ENCODE peak calls at places on chromosomes 1 and 21, in four cellular contexts. Q is prostate gland, P is A549, C is tibial nerve. L is an unnamed sample.

GRCh38 chr1:8013399-8013798 is 12.7 kb downstream of the ERRFI1 start:
- DNase-seq in C (no peak), P (no peak), Q (no peak), L (no peak)

GRCh38 chr1:97066860-97067259 is 345.3 kb downstream of the PTBP2 start:
- DNase-seq in C (no peak), P (no peak), Q (no peak), L (no peak)

GRCh38 chr21:46633561-46633960 is 1.9 kb upstream of the PRMT2 start:
- DNase-seq in Q (no peak), P (no peak), C (no peak), L (no peak)

GRCh38 chr1:2628933-2629626 is 3.7 kb downstream of the MMEL1 start:
- DNase-seq in Q (no peak), C (no peak), P (no peak), L (no peak)

GRCh38 chr1:222240536-222241181 is 307.2 kb downstream of the HHIPL2 start:
- DNase-seq in P (no peak), Q (no peak), C (no peak), L (no peak)

GRCh38 chr1:109404838-109405237 is 7.1 kb upstream of the SORT1 start:
- DNase-seq in Q (no peak), C (no peak), P (no peak), L (no peak)

GRCh38 chr1:49171941-49172593 is 395.4 kb upstream of the BEND5 start:
- DNase-seq in P (no peak), Q (no peak), C (no peak), L (no peak)

GRCh38 chr1:203351037-203351625 is at the start of gene FMOD:
- DNase-seq in P (no peak), C (peak; percentile 48), Q (peak; percentile 55), L (peak; percentile 92)

GRCh38 chr21:25997788-25998611 is 172.6 kb downstream of the APP start:
- DNase-seq in Q (peak; percentile 17), C (no peak), P (no peak), L (no peak)

GRCh38 chr1:45465277-45465676 is 25.7 kb downstream of the TESK2 start:
- DNase-seq in Q (no peak), P (no peak), C (no peak), L (no peak)

GRCh38 chr1:36384542-36385409 is 948 bp downstream of the STK40 start:
- DNase-seq in P (no peak), Q (peak; percentile 74), C (no peak), L (peak; percentile 92)
- TF ChIP-seq POLR2A in P (no peak), Q (peak; percentile 51), C (no peak), L (no peak)

GRCh38 chr1:40305871-40306270 is 11.2 kb downstream of the COL9A2 start:
- DNase-seq in C (no peak), P (no peak), Q (no peak), L (no peak)

GRCh38 chr1:40306296-40306695 is 10.8 kb downstream of the COL9A2 start:
- DNase-seq in Q (peak; percentile 48), C (no peak), P (no peak), L (peak; percentile 70)

GRCh38 chr1:40307186-40307585 is 9.9 kb downstream of the COL9A2 start:
- DNase-seq in P (no peak), C (no peak), Q (no peak), L (peak; percentile 65)

GRCh38 chr1:40303790-40304189 is 13.3 kb downstream of the COL9A2 start:
- DNase-seq in P (no peak), Q (no peak), C (no peak), L (peak; percentile 83)

DNA sequence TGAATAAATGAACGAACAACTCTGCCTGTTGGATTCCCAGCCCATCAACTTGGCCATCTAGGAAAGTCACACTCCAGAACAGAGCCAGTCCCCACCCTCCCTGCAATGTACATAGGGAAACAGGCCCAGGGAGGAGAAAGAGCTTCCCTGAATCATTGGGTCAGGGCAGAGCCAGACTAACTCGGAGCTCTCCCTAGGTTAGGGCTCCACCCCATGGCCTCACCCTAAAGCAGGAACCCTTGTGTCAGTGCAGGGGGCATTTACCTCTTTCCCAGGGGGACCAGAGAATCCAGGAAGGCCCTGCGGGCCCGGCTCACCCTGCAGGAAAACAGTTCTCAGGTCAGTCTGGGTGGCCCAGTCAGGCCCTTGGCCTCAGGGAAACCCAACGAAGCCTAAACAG is 11.6 kb downstream of the COL9A2 start:
- DNase-seq in C (no peak), P (no peak), Q (no peak), L (peak; percentile 32)
- TF ChIP-seq CTCF in C (no peak), P (no peak), Q (no peak), L (no peak)

GRCh38 chr1:23594927-23595353 is 35.6 kb upstream of the ID3 start:
- DNase-seq in P (no peak), Q (no peak), C (no peak), L (no peak)
- H3K4me3 ChIP-seq in P (no peak overlapping the region), Q (no peak overlapping the region), C (no peak overlapping the region), L (no peak overlapping the region)

DNA sequence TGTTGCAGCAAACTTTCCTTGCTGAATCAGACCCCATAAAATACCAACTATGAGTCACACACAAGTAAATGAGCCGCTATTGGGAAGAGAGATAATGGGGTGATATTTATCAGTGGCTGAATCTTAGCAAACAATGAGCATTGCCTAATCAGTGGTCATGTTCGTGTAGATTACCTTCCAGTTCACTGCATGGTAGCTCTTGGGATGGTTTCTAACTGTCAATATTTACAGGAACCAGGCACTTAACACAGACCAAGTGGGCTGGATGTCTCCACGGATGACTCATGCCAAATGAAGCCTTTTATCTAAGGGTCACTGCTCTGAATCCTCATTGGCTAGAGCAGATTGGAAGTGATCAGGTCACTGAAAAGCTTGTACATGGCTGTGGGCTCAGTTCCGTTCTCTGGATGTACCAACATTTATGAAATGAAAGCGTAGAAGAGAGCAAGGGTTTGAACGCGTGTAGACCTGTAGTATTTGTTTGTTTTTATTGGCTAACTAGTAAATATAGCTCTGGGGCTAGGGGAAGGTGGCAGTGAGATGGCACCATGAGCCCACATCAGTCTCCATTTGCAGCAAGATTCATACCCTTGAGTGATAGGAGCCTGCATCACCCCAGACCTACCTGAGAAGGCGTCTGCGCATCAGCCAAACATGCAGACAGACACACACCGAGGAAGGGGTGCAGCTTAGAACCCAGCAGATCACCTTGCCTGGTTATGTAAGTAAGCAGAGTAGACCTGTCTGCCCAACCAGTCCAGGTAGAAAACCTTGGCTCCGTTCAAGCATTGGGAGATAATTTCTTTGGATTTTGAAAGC is 153.3 kb downstream of the TOMM20 start:
- DNase-seq in Q (no peak), P (peak; percentile 82), C (no peak), L (peak; percentile 74)
- TF ChIP-seq POLR2A in Q (no peak), P (no peak), C (no peak), L (no peak)

GRCh38 chr1:53172751-53173498 is 23.7 kb upstream of the CPT2 start:
- DNase-seq in C (no peak), P (peak; percentile 59), Q (no peak), L (no peak)
- TF ChIP-seq CTCF in C (no peak), P (peak; percentile 45), Q (no peak), L (no peak)

GRCh38 chr1:153626929-153627796 is at the start of gene S100A13:
- DNase-seq in Q (peak; percentile 43), C (peak; percentile 65), P (peak; percentile 85), L (peak; percentile 95)
- H3K4me3 ChIP-seq in Q (peak within 1 kb of the TSS; percentile 45), C (peak within 1 kb of the TSS; percentile 25), P (peak within 1 kb of the TSS; percentile 57), L (peak within 1 kb of the TSS; percentile 39)

GRCh38 chr1:225809842-225810578 is at the start of gene EPHX1:
- DNase-seq in P (peak; percentile 97), C (peak; percentile 85), Q (peak; percentile 91), L (peak; percentile 89)
- TF ChIP-seq POLR2A in P (peak; percentile 97), C (peak; percentile 90), Q (peak; percentile 85), L (no peak)

DNA sequence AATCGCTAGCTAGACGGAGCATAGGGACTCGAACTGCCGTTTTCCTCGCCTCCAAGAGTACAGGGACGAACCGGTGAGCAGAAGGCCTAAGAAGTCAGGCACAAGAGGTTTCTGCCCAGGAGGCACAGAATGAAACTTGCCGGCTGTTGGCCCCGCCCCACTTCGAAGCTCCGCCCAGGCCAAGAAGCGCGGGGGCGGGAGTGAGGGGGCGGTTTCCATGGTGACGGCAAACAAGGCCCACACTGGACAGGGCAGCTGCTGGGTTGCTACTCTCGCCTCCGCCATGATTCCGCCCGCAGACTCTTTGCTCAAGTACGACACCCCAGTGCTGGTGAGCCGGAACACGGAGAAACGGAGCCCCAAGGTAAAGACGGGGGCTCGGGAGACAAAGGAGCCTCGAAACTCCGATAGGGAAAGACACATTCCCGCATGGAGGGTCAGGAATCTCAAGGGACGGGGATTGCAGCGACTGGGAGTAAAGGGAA is at the start of gene DNALI1:
- DNase-seq in Q (peak; percentile 90), P (no peak), C (peak; percentile 65), L (peak; percentile 94)
- TF ChIP-seq CTCF in Q (no peak), P (no peak), C (no peak), L (no peak)